ENCODE peak calls at places on chromosomes 6 and 20, in six cellular contexts. X, U, D, J, H and K are unnamed samples.

GRCh38 chr6:142781124-142781523 is 163.9 kb downstream of the HIVEP2 start:
- DNase-seq in X (no peak), U (no peak), D (no peak), J (no peak), H (no peak), K (no peak)

GRCh38 chr6:90045535-90045934 is 151.3 kb downstream of the GJA10 start:
- DNase-seq in X (no peak), U (no peak), D (no peak), J (no peak), H (no peak), K (no peak)

GRCh38 chr6:55868910-55869479 is 6.4 kb downstream of the BMP5 start:
- DNase-seq in X (peak; percentile 14), U (no peak), D (no peak), J (peak; percentile 34), H (peak; percentile 39), K (no peak)

GRCh38 chr6:21748343-21749063 is 155.0 kb downstream of the SOX4 start:
- DNase-seq in X (peak; percentile 80), U (no peak), D (no peak), J (no peak), H (no peak), K (no peak)

GRCh38 chr20:50892394-50892793 is 38.8 kb downstream of the ADNP start:
- DNase-seq in X (no peak), U (no peak), D (no peak), J (no peak), H (no peak), K (no peak)

GRCh38 chr6:18823782-18824386 is 436.7 kb downstream of the RNF144B start:
- DNase-seq in X (peak; percentile 23), U (no peak), D (no peak), J (peak; percentile 17), H (no peak), K (no peak)

GRCh38 chr6:30219244-30219643 is 6.0 kb upstream of the TRIM26 start:
- DNase-seq in X (peak; percentile 55), U (no peak), D (no peak), J (peak; percentile 74), H (peak; percentile 75), K (peak; percentile 54)

GRCh38 chr6:167954151-167954550 is 43.3 kb upstream of the KIF25 start:
- DNase-seq in X (no peak), U (no peak), D (no peak), J (no peak), H (no peak), K (no peak)

GRCh38 chr6:101883398-101883975 is 490.0 kb downstream of the GRIK2 start:
- DNase-seq in X (no peak), U (no peak), D (no peak), J (peak; percentile 7), H (no peak), K (no peak)

GRCh38 chr6:98980814-98981213 is 33.1 kb upstream of the FBXL4 start:
- DNase-seq in X (no peak), U (no peak), D (no peak), J (no peak), H (no peak), K (no peak)

GRCh38 chr6:25320459-25320858 is 41.3 kb downstream of the CARMIL1 start:
- DNase-seq in X (no peak), U (no peak), D (no peak), J (no peak), H (no peak), K (no peak)

GRCh38 chr6:89237158-89237557 is 20.0 kb upstream of the GABRR1 start:
- DNase-seq in X (no peak), U (no peak), D (no peak), J (no peak), H (no peak), K (no peak)

GRCh38 chr6:170152111-170152926 is 138.6 kb downstream of the DLL1 start:
- DNase-seq in X (peak; percentile 36), U (no peak), D (no peak), J (no peak), H (no peak), K (peak; percentile 48)

GRCh38 chr6:6494677-6495076 is 93.8 kb upstream of the LY86 start:
- DNase-seq in X (peak; percentile 69), U (no peak), D (no peak), J (peak; percentile 57), H (peak; percentile 72), K (no peak)

GRCh38 chr20:25699914-25700313 is 3.3 kb upstream of the ZNF337 start:
- DNase-seq in X (peak; percentile 23), U (no peak), D (no peak), J (no peak), H (no peak), K (no peak)

GRCh38 chr6:121437861-121438651 is 2.6 kb downstream of the GJA1 start:
- DNase-seq in X (peak; percentile 86), U (no peak), D (no peak), J (peak; percentile 26), H (no peak), K (no peak)

GRCh38 chr6:34562350-34562749 is 6.2 kb upstream of the SPDEF start:
- DNase-seq in X (no peak), U (no peak), D (no peak), J (no peak), H (no peak), K (no peak)

GRCh38 chr20:3423126-3423525 is 15.7 kb upstream of the DNAAF9 start:
- DNase-seq in X (no peak), U (no peak), D (no peak), J (no peak), H (no peak), K (no peak)

GRCh38 chr6:148382856-148383255 is 40.2 kb downstream of the SASH1 start:
- DNase-seq in X (no peak), U (no peak), D (no peak), J (no peak), H (no peak), K (no peak)

GRCh38 chr6:36788768-36789167 is 50.5 kb downstream of the CPNE5 start:
- DNase-seq in X (peak; percentile 8), U (no peak), D (no peak), J (no peak), H (no peak), K (no peak)

GRCh38 chr6:98724537-98724936 is 109.8 kb upstream of the POU3F2 start:
- DNase-seq in X (peak; percentile 13), U (no peak), D (no peak), J (peak; percentile 9), H (no peak), K (no peak)

GRCh38 chr20:14991023-14991422 is 653.6 kb upstream of the FLRT3 start:
- DNase-seq in X (peak; percentile 70), U (no peak), D (no peak), J (peak; percentile 27), H (no peak), K (no peak)

GRCh38 chr20:9955646-9956045 is 79.1 kb upstream of the ANKEF1 start:
- DNase-seq in X (peak; percentile 83), U (no peak), D (no peak), J (no peak), H (no peak), K (no peak)

GRCh38 chr6:2990179-2990931 is 9.3 kb upstream of the NQO2 start:
- DNase-seq in X (peak; percentile 41), U (no peak), D (peak; percentile 74), J (peak; percentile 50), H (no peak), K (no peak)

GRCh38 chr6:38443341-38443740 is 196.4 kb downstream of the BTBD9 start:
- DNase-seq in X (peak; percentile 9), U (no peak), D (no peak), J (no peak), H (no peak), K (no peak)

GRCh38 chr6:28449056-28449455 is 5.8 kb upstream of the ZSCAN23 start:
- DNase-seq in X (no peak), U (no peak), D (no peak), J (no peak), H (no peak), K (no peak)

GRCh38 chr6:90028995-90029635 is 134.8 kb downstream of the GJA10 start:
- DNase-seq in X (no peak), U (no peak), D (no peak), J (no peak), H (no peak), K (no peak)

GRCh38 chr6:18115356-18115755 is 7.1 kb downstream of the NHLRC1 start:
- DNase-seq in X (peak; percentile 26), U (no peak), D (no peak), J (no peak), H (no peak), K (peak; percentile 24)

GRCh38 chr6:159874475-159874874 is 16.3 kb upstream of the MAS1 start:
- DNase-seq in X (no peak), U (no peak), D (no peak), J (no peak), H (no peak), K (no peak)

GRCh38 chr6:154367839-154368695 is 11.5 kb upstream of the IPCEF1 start:
- DNase-seq in X (peak; percentile 100), U (no peak), D (no peak), J (no peak), H (no peak), K (no peak)